ENCODE peak calls at places on chromosome 10, in ten cellular contexts. X is fibroblast of lung, Q is esophagus squamous epithelium, D is body of pancreas, R is OCI-LY7, V is GM23338, P is heart right ventricle, S is psoas muscle, M is prostate gland, F is spleen. H is an unnamed sample.

GRCh38 chr10:100518761-100519241 is 860 bp downstream of the SEC31B start:
- DNase-seq in X (peak; percentile 58), Q (no peak), D (peak; percentile 74), R (peak; percentile 51), V (peak; percentile 87), P (no peak), S (no peak), M (peak; percentile 77), F (no peak), H (peak; percentile 74)

GRCh38 chr10:75211007-75211735 is 575 bp downstream of the VDAC2 start:
- DNase-seq in X (peak; percentile 72), Q (no peak), D (no peak), R (peak; percentile 47), V (peak; percentile 48), P (no peak), S (no peak), M (no peak), F (no peak), H (peak; percentile 22)

GRCh38 chr10:130203626-130204025 is 67.4 kb downstream of the GLRX3 start:
- DNase-seq in X (no peak), Q (no peak), D (no peak), R (no peak), V (no peak), P (no peak), S (no peak), M (no peak), F (peak; percentile 58), H (no peak)

GRCh38 chr10:124532106-124532641 is 70.6 kb downstream of the LHPP start:
- DNase-seq in X (no peak), Q (no peak), D (no peak), R (peak; percentile 77), V (peak; percentile 91), P (no peak), S (peak; percentile 23), M (no peak), F (no peak), H (no peak)

GRCh38 chr10:77770081-77770867 is 132.7 kb upstream of the KCNMA1 start:
- DNase-seq in X (no peak), Q (no peak), D (no peak), R (no peak), V (no peak), P (no peak), S (no peak), M (no peak), F (no peak), H (no peak)

GRCh38 chr10:89515031-89515841 is 20.2 kb downstream of the SLC16A12 start:
- DNase-seq in X (peak; percentile 100), Q (no peak), D (peak; percentile 87), R (no peak), V (peak; percentile 7), P (no peak), S (no peak), M (no peak), F (no peak), H (no peak)

GRCh38 chr10:43190775-43191174 is 52.5 kb downstream of the CSGALNACT2 start:
- DNase-seq in X (peak; percentile 77), Q (no peak), D (no peak), R (no peak), V (no peak), P (no peak), S (no peak), M (no peak), F (no peak), H (no peak)

GRCh38 chr10:94678475-94678874 is 5.1 kb upstream of the CYP2C18 start:
- DNase-seq in X (no peak), Q (no peak), D (no peak), R (no peak), V (no peak), P (no peak), S (no peak), M (no peak), F (no peak), H (no peak)

GRCh38 chr10:86941426-86941825 is 16.0 kb downstream of the MMRN2 start:
- DNase-seq in X (no peak), Q (no peak), D (no peak), R (no peak), V (no peak), P (no peak), S (no peak), M (no peak), F (no peak), H (no peak)

GRCh38 chr10:86943316-86944030 is 13.9 kb downstream of the MMRN2 start:
- DNase-seq in X (no peak), Q (no peak), D (no peak), R (no peak), V (no peak), P (peak; percentile 14), S (peak; percentile 54), M (no peak), F (no peak), H (no peak)

GRCh38 chr10:86940677-86941076 is 16.7 kb downstream of the MMRN2 start:
- DNase-seq in X (no peak), Q (no peak), D (no peak), R (no peak), V (no peak), P (no peak), S (no peak), M (no peak), F (no peak), H (no peak)

GRCh38 chr10:86942441-86943315 is 14.7 kb downstream of the MMRN2 start:
- DNase-seq in X (no peak), Q (no peak), D (no peak), R (no peak), V (peak; percentile 77), P (peak; percentile 49), S (peak; percentile 64), M (no peak), F (peak; percentile 76), H (no peak)

DNA sequence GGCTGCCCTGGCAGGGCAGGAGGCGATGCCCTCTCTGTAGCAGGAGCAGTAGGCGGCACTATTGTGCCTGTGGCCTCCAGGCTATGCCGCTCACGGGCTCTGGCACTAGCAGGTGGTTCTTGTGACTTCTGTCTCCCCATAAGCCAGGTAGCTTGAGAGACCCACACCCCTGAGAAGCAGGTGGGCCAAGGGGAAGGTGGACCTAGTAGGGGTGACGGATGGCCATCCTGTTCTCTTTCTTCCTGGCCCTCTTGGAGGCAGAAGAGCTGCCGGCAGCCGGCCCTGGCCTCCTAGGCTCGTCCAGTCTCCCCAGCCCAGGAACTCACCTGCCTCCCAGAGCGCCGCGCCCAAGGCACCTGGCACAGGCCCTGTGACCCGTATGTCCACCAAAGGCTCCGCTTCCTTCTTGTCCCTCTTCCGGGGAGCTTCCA is 15.4 kb downstream of the MMRN2 start:
- DNase-seq in X (no peak), Q (no peak), D (no peak), R (no peak), V (no peak), P (no peak), S (no peak), M (no peak), F (no peak), H (no peak)
- H3K4me1 ChIP-seq in X (peaks cover 3% of the 10 kb centered on the region), Q (no peaks in the 10 kb centered on the region), D (peaks cover 12% of the 10 kb centered on the region), R (no peaks in the 10 kb centered on the region), V (peaks cover 6% of the 10 kb centered on the region), P (peaks cover 6% of the 10 kb centered on the region), S (peaks cover 9% of the 10 kb centered on the region), M (no peaks in the 10 kb centered on the region), F (peaks cover 32% of the 10 kb centered on the region), H (no peaks in the 10 kb centered on the region)

GRCh38 chr10:128013626-128014025 is 106.7 kb downstream of the PTPRE start:
- DNase-seq in X (no peak), Q (no peak), D (no peak), R (no peak), V (no peak), P (no peak), S (no peak), M (no peak), F (no peak), H (no peak)

GRCh38 chr10:128008521-128009250 is 101.8 kb downstream of the PTPRE start:
- DNase-seq in X (no peak), Q (no peak), D (no peak), R (no peak), V (no peak), P (no peak), S (no peak), M (no peak), F (no peak), H (no peak)

GRCh38 chr10:128009357-128009756 is 102.5 kb downstream of the PTPRE start:
- DNase-seq in X (no peak), Q (no peak), D (no peak), R (no peak), V (no peak), P (no peak), S (no peak), M (no peak), F (no peak), H (no peak)

GRCh38 chr10:128009768-128010167 is 102.9 kb downstream of the PTPRE start:
- DNase-seq in X (peak; percentile 68), Q (no peak), D (no peak), R (no peak), V (no peak), P (no peak), S (no peak), M (no peak), F (no peak), H (no peak)

GRCh38 chr10:128011059-128011979 is 104.4 kb downstream of the PTPRE start:
- DNase-seq in X (peak; percentile 39), Q (peak; percentile 6), D (peak; percentile 78), R (peak; percentile 79), V (peak; percentile 84), P (peak; percentile 89), S (peak; percentile 90), M (peak; percentile 76), F (peak; percentile 96), H (peak; percentile 78)
- TF ChIP-seq CTCF in X (peak; percentile 96), Q (peak; percentile 99), D (peak; percentile 87), R (peak; percentile 93), V (peak; percentile 85), P (peak; percentile 99), S (peak; percentile 98), M (peak; percentile 95), F (peak; percentile 99), H (peak; percentile 90)

GRCh38 chr10:28906440-28906839 is 229.1 kb downstream of the BAMBI start:
- DNase-seq in X (peak; percentile 63), Q (no peak), D (no peak), R (no peak), V (no peak), P (no peak), S (no peak), M (no peak), F (no peak), H (no peak)
- H3K4me1 ChIP-seq in X (no peaks in the 10 kb centered on the region), Q (no peaks in the 10 kb centered on the region), D (no peaks in the 10 kb centered on the region), R (no peaks in the 10 kb centered on the region), V (no peaks in the 10 kb centered on the region), P (no peaks in the 10 kb centered on the region), S (no peaks in the 10 kb centered on the region), M (no peaks in the 10 kb centered on the region), F (no peaks in the 10 kb centered on the region), H (peaks cover 18% of the 10 kb centered on the region)

DNA sequence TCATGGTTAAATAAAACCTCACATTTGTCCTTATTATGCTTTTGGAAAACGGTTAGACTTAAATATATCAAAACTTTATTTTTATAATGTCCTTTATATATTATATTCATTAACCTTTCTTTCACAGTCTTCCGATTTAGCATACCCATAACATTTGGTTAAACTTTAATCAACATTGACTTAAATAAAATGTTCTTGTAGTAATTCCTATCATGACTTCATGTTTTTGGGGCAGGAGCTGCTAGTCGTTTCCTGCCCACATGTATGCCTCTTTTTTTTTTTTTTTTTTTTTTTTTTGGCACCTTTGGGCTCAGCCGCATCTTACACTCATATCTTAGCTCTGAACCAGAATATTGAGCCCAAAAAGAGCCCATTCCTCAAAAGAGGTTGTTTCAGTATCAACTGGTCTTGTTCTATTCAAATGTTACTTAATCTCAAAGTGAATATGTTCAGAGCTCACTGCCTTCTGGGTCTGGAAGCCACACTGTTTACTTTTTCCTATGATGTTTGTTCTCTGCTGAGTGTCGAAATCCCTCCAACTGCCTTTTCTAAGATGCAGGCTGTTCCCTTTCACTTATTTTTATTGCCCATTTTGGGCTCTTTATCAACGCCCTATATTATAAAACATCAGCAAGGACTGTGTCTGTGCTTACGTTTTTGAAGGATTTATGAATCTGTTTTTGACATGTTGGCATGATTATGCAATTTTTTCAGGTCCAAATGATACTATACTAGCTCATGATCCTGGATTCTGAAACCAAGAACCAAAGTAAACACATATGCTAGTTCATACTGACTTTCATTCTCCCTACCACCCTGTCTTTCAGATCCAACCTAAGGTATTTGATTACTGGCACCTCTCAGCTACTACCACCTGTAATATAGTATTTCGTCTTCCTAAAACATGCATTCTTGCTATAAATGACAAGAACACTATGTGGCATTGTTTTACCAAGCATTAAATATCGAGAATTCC is 914.4 kb downstream of the PCDH15 start:
- DNase-seq in X (no peak), Q (no peak), D (no peak), R (no peak), V (no peak), P (no peak), S (no peak), M (peak; percentile 48), F (no peak), H (no peak)
- TF ChIP-seq CTCF in X (no peak), Q (no peak), D (no peak), R (no peak), V (no peak), P (no peak), S (no peak), M (no peak), F (no peak), H (no peak)

H was measured in BE2C.